ENCODE peak calls at places on chromosome 21, in five cellular contexts. X, K, E, A and U are unnamed samples.

GRCh38 chr21:42527489-42528158 is 14.0 kb downstream of the SLC37A1 start:
- DNase-seq in X (no peak), K (no peak), E (no peak), A (no peak), U (no peak)

GRCh38 chr21:42463861-42464515 is 32.0 kb downstream of the RSPH1 start:
- DNase-seq in X (peak; percentile 73), K (no peak), E (no peak), A (peak; percentile 21), U (peak; percentile 75)

GRCh38 chr21:44365967-44366585 is 12.7 kb downstream of the TRPM2 start:
- DNase-seq in X (no peak), K (no peak), E (peak; percentile 31), A (no peak), U (no peak)

GRCh38 chr21:40466893-40467483 is 380.0 kb downstream of the DSCAM start:
- DNase-seq in X (no peak), K (no peak), E (no peak), A (no peak), U (peak; percentile 0)

GRCh38 chr21:27422435-27422834 is 455.5 kb upstream of the ADAMTS5 start:
- DNase-seq in X (no peak), K (no peak), E (no peak), A (no peak), U (peak; percentile 31)

GRCh38 chr21:44291936-44292811 is 6.5 kb downstream of the AIRE start:
- DNase-seq in X (no peak), K (no peak), E (peak; percentile 70), A (no peak), U (no peak)

GRCh38 chr21:33870768-33871167 is 44.8 kb downstream of the ATP5PO start:
- DNase-seq in X (no peak), K (no peak), E (no peak), A (no peak), U (no peak)

GRCh38 chr21:35503646-35504045 is 454.5 kb upstream of the RUNX1 start:
- DNase-seq in X (peak; percentile 13), K (no peak), E (no peak), A (no peak), U (no peak)

GRCh38 chr21:35096959-35097358 is 47.9 kb upstream of the RUNX1 start:
- DNase-seq in X (no peak), K (no peak), E (no peak), A (no peak), U (no peak)

GRCh38 chr21:34909492-34910292 is 139.4 kb downstream of the RUNX1 start:
- DNase-seq in X (no peak), K (no peak), E (no peak), A (no peak), U (no peak)

GRCh38 chr21:39955326-39955725 is 88.1 kb downstream of the PCP4 start:
- DNase-seq in X (no peak), K (no peak), E (no peak), A (no peak), U (no peak)

GRCh38 chr21:38667466-38667865 is 138.3 kb upstream of the ETS2 start:
- DNase-seq in X (no peak), K (no peak), E (no peak), A (no peak), U (no peak)

GRCh38 chr21:36701912-36702621 is 3.2 kb downstream of the SIM2 start:
- DNase-seq in X (no peak), K (no peak), E (no peak), A (no peak), U (no peak)

GRCh38 chr21:44392185-44392584 is 38.8 kb downstream of the TRPM2 start:
- DNase-seq in X (no peak), K (no peak), E (no peak), A (no peak), U (no peak)

GRCh38 chr21:44938976-44939531 is 775 bp upstream of the SLX9 start:
- DNase-seq in X (no peak), K (no peak), E (no peak), A (no peak), U (no peak)

GRCh38 chr21:42248241-42248640 is 29.3 kb downstream of the ABCG1 start:
- DNase-seq in X (no peak), K (no peak), E (no peak), A (no peak), U (no peak)

GRCh38 chr21:41247561-41247968 is 69.0 kb upstream of the FAM3B start:
- DNase-seq in X (no peak), K (no peak), E (peak; percentile 85), A (no peak), U (no peak)

GRCh38 chr21:46116846-46117585 is 19.1 kb downstream of the COL6A2 start:
- DNase-seq in X (no peak), K (no peak), E (peak; percentile 38), A (no peak), U (peak; percentile 98)

GRCh38 chr21:44438531-44439210 is 16.6 kb upstream of the LRRC3 start:
- DNase-seq in X (no peak), K (no peak), E (peak; percentile 73), A (no peak), U (no peak)

GRCh38 chr21:36989699-36990507 is 16.6 kb upstream of the RIPPLY3 start:
- DNase-seq in X (peak; percentile 94), K (peak; percentile 86), E (peak; percentile 98), A (peak; percentile 40), U (peak; percentile 85)

GRCh38 chr21:32094792-32095191 is 184.1 kb downstream of the MIS18A start:
- DNase-seq in X (no peak), K (no peak), E (no peak), A (peak; percentile 16), U (peak; percentile 38)

GRCh38 chr21:45033791-45034555 is 40.4 kb upstream of the ADARB1 start:
- DNase-seq in X (no peak), K (peak; percentile 72), E (no peak), A (peak; percentile 49), U (no peak)

GRCh38 chr21:31732891-31733520 is 1.1 kb upstream of the SCAF4 start:
- DNase-seq in X (no peak), K (no peak), E (no peak), A (no peak), U (peak; percentile 29)

GRCh38 chr21:44556879-44557278 is 1.7 kb downstream of the KRTAP10-3 start:
- DNase-seq in X (no peak), K (no peak), E (no peak), A (no peak), U (no peak)

GRCh38 chr21:31279986-31280385 is 64.1 kb downstream of the TIAM1 start:
- DNase-seq in X (no peak), K (no peak), E (no peak), A (no peak), U (no peak)

GRCh38 chr21:25709684-25710265 is 24.9 kb downstream of the ATP5PF start:
- DNase-seq in X (no peak), K (no peak), E (no peak), A (no peak), U (no peak)

GRCh38 chr21:44415073-44416025 is 40.0 kb upstream of the LRRC3 start:
- DNase-seq in X (no peak), K (no peak), E (no peak), A (no peak), U (no peak)

GRCh38 chr21:36320421-36321324 is 676 bp downstream of the MORC3 start:
- DNase-seq in X (no peak), K (peak; percentile 38), E (peak; percentile 91), A (no peak), U (peak; percentile 68)